ENCODE peak calls at places on chromosomes 1 and 21, in eight cellular contexts. U, J, Y, O, L, S, Z and X are unnamed samples.
A peak's percentile ranks its signal among the peaks of the same experiment; 100 is the strongest.

GRCh38 chr21:25639167-25639921 is at the start of gene JAM2:
- DNase-seq in U (no peak), Z (peak; percentile 76), J (peak; percentile 51), Y (no peak), O (no peak), L (no peak), S (peak; percentile 74), X (peak; percentile 82)

GRCh38 chr1:232813757-232814156 is 8.5 kb downstream of the MAP10 start:
- DNase-seq in O (no peak), Y (no peak), J (no peak), L (no peak), Z (no peak), U (no peak), S (no peak), X (no peak)

GRCh38 chr21:15659768-15660423 is 69.9 kb upstream of the USP25 start:
- DNase-seq in O (peak; percentile 8), Z (no peak), U (no peak), Y (no peak), S (peak; percentile 34), L (no peak), J (no peak), X (no peak)

GRCh38 chr1:159208460-159208825 is 3.8 kb downstream of the ACKR1 start:
- DNase-seq in U (no peak), Z (no peak), O (no peak), S (no peak), Y (no peak), L (no peak), J (no peak), X (no peak)

GRCh38 chr1:64864018-64864945 is 102.1 kb downstream of the JAK1 start:
- DNase-seq in L (peak; percentile 22), Z (no peak), Y (peak; percentile 38), U (no peak), S (no peak), O (no peak), J (no peak), X (peak; percentile 47)

GRCh38 chr1:92784051-92784638 is 763 bp downstream of the EVI5 start:
- DNase-seq in L (no peak), O (peak; percentile 89), U (no peak), Y (peak; percentile 17), J (peak; percentile 23), S (peak; percentile 84), Z (no peak), X (peak; percentile 66)

GRCh38 chr21:46661211-46661625 is 25.7 kb downstream of the PRMT2 start:
- DNase-seq in J (peak; percentile 74), L (peak; percentile 27), U (no peak), S (peak; percentile 66), O (peak; percentile 43), Y (no peak), Z (peak; percentile 82), X (no peak)

GRCh38 chr21:44938976-44939531 is 775 bp upstream of the SLX9 start:
- DNase-seq in Y (no peak), J (no peak), S (no peak), L (no peak), U (peak; percentile 66), Z (no peak), O (peak; percentile 31), X (no peak)

GRCh38 chr1:5831600-5832335 is 160.5 kb downstream of the NPHP4 start:
- DNase-seq in O (no peak), U (no peak), Z (no peak), J (no peak), L (no peak), Y (no peak), S (no peak), X (no peak)

GRCh38 chr1:38576241-38576640 is 283.3 kb downstream of the RRAGC start:
- DNase-seq in Z (no peak), L (no peak), J (no peak), U (no peak), S (no peak), O (no peak), Y (no peak), X (peak; percentile 33)

GRCh38 chr1:116150368-116150767 is 39.2 kb downstream of the MAB21L3 start:
- DNase-seq in S (no peak), U (no peak), L (no peak), J (no peak), O (no peak), Y (no peak), Z (peak; percentile 21), X (peak; percentile 34)

GRCh38 chr1:33080373-33080772 is 580 bp upstream of the AZIN2 start:
- DNase-seq in J (no peak), O (no peak), L (no peak), Y (no peak), Z (no peak), S (no peak), U (no peak), X (no peak)

GRCh38 chr21:35475768-35476167 is 426.7 kb upstream of the RUNX1 start:
- DNase-seq in L (no peak), U (no peak), J (no peak), Y (no peak), Z (no peak), O (no peak), S (peak; percentile 76), X (no peak)

GRCh38 chr1:199020046-199020445 is 381.2 kb downstream of the PTPRC start:
- DNase-seq in Z (no peak), O (no peak), Y (no peak), S (no peak), U (no peak), L (no peak), J (no peak), X (no peak)

GRCh38 chr1:213993929-213994328 is 6.2 kb downstream of the PROX1 start:
- DNase-seq in U (no peak), J (no peak), S (no peak), Y (no peak), L (no peak), O (no peak), Z (no peak), X (peak; percentile 24)

GRCh38 chr1:200410566-200410878 is 686 bp upstream of the ZNF281 start:
- DNase-seq in O (peak; percentile 88), L (no peak), S (no peak), U (no peak), Y (no peak), Z (no peak), J (no peak), X (no peak)

GRCh38 chr1:17123196-17124045 is 4.2 kb upstream of the PADI2 start:
- DNase-seq in L (no peak), O (no peak), Y (no peak), U (no peak), J (no peak), Z (no peak), S (no peak), X (no peak)

GRCh38 chr1:63866085-63866484 is 92.3 kb downstream of the ROR1 start:
- DNase-seq in L (no peak), Y (no peak), O (no peak), Z (no peak), J (no peak), S (no peak), U (no peak), X (no peak)

GRCh38 chr1:95084317-95085176 is 11.8 kb upstream of the ALG14 start:
- DNase-seq in Z (no peak), L (no peak), Y (no peak), U (no peak), S (peak; percentile 34), J (no peak), O (no peak), X (no peak)

GRCh38 chr1:213541641-213542040 is 446.1 kb upstream of the PROX1 start:
- DNase-seq in Z (no peak), S (no peak), Y (no peak), O (no peak), J (no peak), U (no peak), L (no peak), X (no peak)

GRCh38 chr1:29490204-29490934 is 254.0 kb downstream of the PTPRU start:
- DNase-seq in U (no peak), L (no peak), J (no peak), O (no peak), Y (no peak), S (no peak), Z (peak; percentile 40), X (peak; percentile 47)

GRCh38 chr1:206684478-206685255 is at the start of gene MAPKAPK2:
- DNase-seq in U (peak; percentile 79), O (peak; percentile 46), Y (peak; percentile 60), S (peak; percentile 56), Z (peak; percentile 89), J (peak; percentile 76), L (peak; percentile 64), X (peak; percentile 89)

GRCh38 chr1:113809651-113810602 is 2.3 kb downstream of the RSBN1 start:
- DNase-seq in O (no peak), Y (no peak), Z (no peak), U (no peak), S (peak; percentile 7), L (no peak), J (no peak), X (no peak)

GRCh38 chr1:185733818-185734709 is at the start of gene HMCN1:
- DNase-seq in L (no peak), Z (peak; percentile 91), U (peak; percentile 59), Y (no peak), S (peak; percentile 35), J (peak; percentile 72), O (peak; percentile 62), X (peak; percentile 95)

GRCh38 chr1:184025242-184025675 is 12.3 kb downstream of the COLGALT2 start:
- DNase-seq in J (no peak), S (peak; percentile 86), O (no peak), Z (no peak), U (no peak), Y (no peak), L (no peak), X (no peak)

GRCh38 chr1:94299627-94300552 is 62.5 kb upstream of the ARHGAP29 start:
- DNase-seq in L (no peak), Y (no peak), S (peak; percentile 74), Z (no peak), U (no peak), J (peak; percentile 14), O (peak; percentile 96), X (peak; percentile 93)

GRCh38 chr1:206503591-206504362 is 3.6 kb upstream of the RASSF5 start:
- DNase-seq in Z (no peak), S (peak; percentile 100), U (no peak), J (no peak), L (no peak), Y (peak; percentile 41), O (peak; percentile 97), X (no peak)

GRCh38 chr1:244214009-244214967 is 163.2 kb downstream of the ZBTB18 start:
- DNase-seq in Y (no peak), Z (no peak), S (peak; percentile 99), O (peak; percentile 82), U (no peak), J (no peak), L (no peak), X (peak; percentile 91)

GRCh38 chr21:39232926-39233325 is 49.7 kb upstream of the PSMG1 start:
- DNase-seq in U (no peak), S (peak; percentile 2), O (no peak), Z (no peak), J (no peak), L (no peak), Y (no peak), X (no peak)

GRCh38 chr1:93427656-93428055 is 20.3 kb upstream of the FNBP1L start:
- DNase-seq in U (no peak), Z (no peak), J (no peak), O (no peak), Y (no peak), S (no peak), L (no peak), X (no peak)

GRCh38 chr1:176801553-176802020 is 338.6 kb downstream of the PAPPA2 start:
- DNase-seq in J (no peak), O (no peak), Z (no peak), L (no peak), U (no peak), Y (no peak), S (no peak), X (peak; percentile 68)

GRCh38 chr1:204623365-204623893 is 62.1 kb downstream of the LRRN2 start:
- DNase-seq in J (peak; percentile 26), Z (no peak), S (peak; percentile 42), O (peak; percentile 41), Y (no peak), L (no peak), U (no peak), X (peak; percentile 92)

GRCh38 chr1:156892190-156893047 is 1.1 kb upstream of the PEAR1 start:
- DNase-seq in S (peak; percentile 65), Z (peak; percentile 95), L (peak; percentile 61), Y (peak; percentile 72), J (peak; percentile 89), U (peak; percentile 84), O (peak; percentile 61), X (peak; percentile 96)

GRCh38 chr1:87226341-87226760 is 102.3 kb upstream of the LMO4 start:
- DNase-seq in U (peak; percentile 68), O (peak; percentile 99), S (peak; percentile 96), Y (no peak), L (no peak), J (peak; percentile 9), Z (peak; percentile 47), X (peak; percentile 85)